ENCODE peak calls at places on chromosomes 13 and 19, in five cellular contexts. One of them, this sample, is unnamed.

GRCh38 chr19:15181394-15181793 is 19.4 kb downstream of the NOTCH3 start:
- DNase-seq in Peyer's patch: no peak
- DNase-seq in BJ: no peak
- DNase-seq in K562: no peak
- DNase-seq in heart right ventricle: no peak
- DNase-seq in this sample: peak; percentile 46

GRCh38 chr19:43768273-43769050 is 12.3 kb downstream of the KCNN4 start:
- DNase-seq in BJ: no peak
- DNase-seq in K562: peak; percentile 69
- DNase-seq in Peyer's patch: no peak
- DNase-seq in heart right ventricle: no peak
- DNase-seq in this sample: peak; percentile 77

GRCh38 chr13:40187836-40188591 is 478.4 kb downstream of the FOXO1 start:
- DNase-seq in BJ: no peak
- DNase-seq in K562: no peak
- DNase-seq in heart right ventricle: no peak
- DNase-seq in Peyer's patch: peak; percentile 51
- DNase-seq in this sample: no peak

GRCh38 chr19:10651821-10652220 is 2.3 kb upstream of the ILF3 start:
- DNase-seq in Peyer's patch: no peak
- DNase-seq in BJ: no peak
- DNase-seq in K562: no peak
- DNase-seq in heart right ventricle: no peak
- DNase-seq in this sample: no peak

GRCh38 chr19:55284405-55285058 is 735 bp downstream of the BRSK1 start:
- DNase-seq in BJ: no peak
- DNase-seq in Peyer's patch: no peak
- DNase-seq in K562: no peak
- DNase-seq in heart right ventricle: no peak
- DNase-seq in this sample: no peak

GRCh38 chr19:49704888-49705642 is 14.1 kb downstream of the CPT1C start:
- DNase-seq in K562: no peak
- DNase-seq in BJ: no peak
- DNase-seq in Peyer's patch: no peak
- DNase-seq in heart right ventricle: no peak
- DNase-seq in this sample: no peak

GRCh38 chr19:44752123-44752815 is 3.8 kb downstream of the BCL3 start:
- DNase-seq in Peyer's patch: no peak
- DNase-seq in K562: no peak
- DNase-seq in BJ: no peak
- DNase-seq in heart right ventricle: no peak
- DNase-seq in this sample: no peak

GRCh38 chr13:28531195-28531955 is 36.4 kb upstream of the FLT1 start:
- DNase-seq in BJ: no peak
- DNase-seq in Peyer's patch: no peak
- DNase-seq in heart right ventricle: peak; percentile 72
- DNase-seq in K562: no peak
- DNase-seq in this sample: peak; percentile 33

GRCh38 chr19:33684550-33685303 is 63.0 kb downstream of the CHST8 start:
- DNase-seq in heart right ventricle: no peak
- DNase-seq in BJ: no peak
- DNase-seq in Peyer's patch: no peak
- DNase-seq in K562: no peak
- DNase-seq in this sample: no peak

GRCh38 chr19:30074741-30075460 is 132.9 kb downstream of the URI1 start:
- DNase-seq in K562: no peak
- DNase-seq in Peyer's patch: no peak
- DNase-seq in heart right ventricle: no peak
- DNase-seq in BJ: no peak
- DNase-seq in this sample: no peak

GRCh38 chr13:31968473-31968872 is 63.1 kb upstream of the FRY start:
- DNase-seq in K562: no peak
- DNase-seq in BJ: no peak
- DNase-seq in heart right ventricle: no peak
- DNase-seq in Peyer's patch: no peak
- DNase-seq in this sample: peak; percentile 55

GRCh38 chr13:63492604-63493003 is 2077.0 kb upstream of the PCDH20 start:
- DNase-seq in BJ: no peak
- DNase-seq in Peyer's patch: no peak
- DNase-seq in K562: no peak
- DNase-seq in heart right ventricle: no peak
- DNase-seq in this sample: no peak

GRCh38 chr19:36392916-36393673 is 14.1 kb upstream of the ZFP14 start:
- DNase-seq in Peyer's patch: no peak
- DNase-seq in heart right ventricle: no peak
- DNase-seq in K562: no peak
- DNase-seq in BJ: no peak
- DNase-seq in this sample: no peak

GRCh38 chr19:9673912-9674668 is 810 bp downstream of the ZNF562 start:
- DNase-seq in BJ: no peak
- DNase-seq in K562: peak; percentile 20
- DNase-seq in heart right ventricle: no peak
- DNase-seq in Peyer's patch: no peak
- DNase-seq in this sample: peak; percentile 21

GRCh38 chr13:43936630-43937029 is 56.9 kb downstream of the LACC1 start:
- DNase-seq in Peyer's patch: no peak
- DNase-seq in BJ: no peak
- DNase-seq in K562: no peak
- DNase-seq in heart right ventricle: no peak
- DNase-seq in this sample: no peak

GRCh38 chr19:49554701-49555181 is 25.6 kb downstream of the NOSIP start:
- DNase-seq in K562: no peak
- DNase-seq in BJ: no peak
- DNase-seq in heart right ventricle: peak; percentile 38
- DNase-seq in Peyer's patch: peak; percentile 39
- DNase-seq in this sample: no peak

GRCh38 chr13:32211788-32212187 is 103.4 kb downstream of the ZAR1L start:
- DNase-seq in K562: no peak
- DNase-seq in Peyer's patch: no peak
- DNase-seq in heart right ventricle: no peak
- DNase-seq in BJ: peak; percentile 99
- DNase-seq in this sample: no peak

GRCh38 chr19:19543101-19543500 is 5.0 kb downstream of the CILP2 start:
- DNase-seq in BJ: no peak
- DNase-seq in Peyer's patch: no peak
- DNase-seq in heart right ventricle: no peak
- DNase-seq in K562: no peak
- DNase-seq in this sample: no peak

GRCh38 chr19:49058592-49058991 is 1.0 kb upstream of the CGB7 start:
- DNase-seq in heart right ventricle: no peak
- DNase-seq in K562: peak; percentile 51
- DNase-seq in Peyer's patch: no peak
- DNase-seq in BJ: no peak
- DNase-seq in this sample: peak; percentile 31

GRCh38 chr13:42832341-42833153 is 51.2 kb downstream of the FAM216B start:
- DNase-seq in BJ: peak; percentile 80
- DNase-seq in Peyer's patch: no peak
- DNase-seq in K562: no peak
- DNase-seq in heart right ventricle: no peak
- DNase-seq in this sample: no peak

GRCh38 chr19:47813304-47813994 is 8.3 kb upstream of the CRX start:
- DNase-seq in Peyer's patch: peak; percentile 33
- DNase-seq in heart right ventricle: peak; percentile 77
- DNase-seq in K562: peak; percentile 91
- DNase-seq in BJ: no peak
- DNase-seq in this sample: peak; percentile 86
- TF ChIP-seq CTCF in Peyer's patch: peak; percentile 18
- TF ChIP-seq CTCF in heart right ventricle: peak; percentile 44
- TF ChIP-seq CTCF in K562: peak; percentile 85
- TF ChIP-seq CTCF in BJ: peak; percentile 68
- TF ChIP-seq CTCF in this sample: peak; percentile 42

GRCh38 chr13:66222926-66223325 is 1007.2 kb downstream of the PCDH9 start:
- DNase-seq in heart right ventricle: no peak
- DNase-seq in K562: no peak
- DNase-seq in BJ: no peak
- DNase-seq in Peyer's patch: no peak
- DNase-seq in this sample: no peak
- H3K27me3 ChIP-seq in heart right ventricle: no peaks in the 10 kb centered on the region
- H3K27me3 ChIP-seq in K562: no peaks in the 10 kb centered on the region
- H3K27me3 ChIP-seq in BJ: no peaks in the 10 kb centered on the region
- H3K27me3 ChIP-seq in Peyer's patch: no peaks in the 10 kb centered on the region
- H3K27me3 ChIP-seq in this sample: no peaks in the 10 kb centered on the region

DNA sequence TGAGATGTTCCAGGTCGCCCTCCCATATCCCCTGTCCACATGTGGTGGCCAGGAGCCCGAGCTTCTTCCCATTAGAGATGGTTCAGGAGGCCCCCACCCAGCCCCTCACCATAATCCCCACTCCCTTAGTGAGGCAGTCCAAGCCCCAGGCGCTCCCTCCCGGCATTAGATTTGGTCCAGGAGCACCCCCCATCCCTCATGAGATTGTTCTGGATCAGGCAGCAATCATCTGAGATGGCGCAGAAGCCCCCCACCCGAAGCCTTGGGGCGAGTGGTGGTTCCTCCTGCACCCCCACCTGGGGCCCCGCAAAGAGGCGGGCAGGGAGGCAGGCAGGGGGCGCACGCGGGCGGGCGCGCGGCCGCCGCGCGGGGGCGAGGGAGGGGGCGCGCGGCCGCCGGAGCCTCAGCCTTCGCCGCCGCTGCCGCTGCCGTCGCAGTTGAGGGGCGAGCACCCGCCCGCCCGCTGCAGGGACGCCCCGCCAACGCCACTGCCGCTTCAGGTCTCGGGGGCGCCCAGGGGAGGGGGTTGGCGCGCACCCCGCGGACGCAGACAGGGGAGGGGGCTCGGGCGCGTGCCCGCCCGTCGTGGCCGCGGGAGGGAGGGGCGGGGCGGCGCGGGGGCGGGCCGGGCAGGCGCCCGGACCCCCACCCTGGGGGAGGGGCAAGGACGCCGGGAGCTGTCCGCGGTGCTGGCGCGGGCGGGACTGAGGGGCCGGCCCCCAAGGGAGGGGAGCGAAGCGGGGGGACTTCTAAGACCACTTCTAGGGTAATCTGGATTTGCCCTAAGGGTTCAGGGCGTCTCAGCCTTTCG is 46.4 kb upstream of the SHKBP1 start:
- DNase-seq in BJ: no peak
- DNase-seq in Peyer's patch: no peak
- DNase-seq in heart right ventricle: peak; percentile 32
- DNase-seq in K562: peak; percentile 73
- DNase-seq in this sample: peak; percentile 28
- TF ChIP-seq CTCF in BJ: peak; percentile 34
- TF ChIP-seq CTCF in Peyer's patch: no peak
- TF ChIP-seq CTCF in heart right ventricle: no peak
- TF ChIP-seq CTCF in K562: peak; percentile 57
- TF ChIP-seq CTCF in this sample: no peak

GRCh38 chr19:1312732-1313694 is 27.3 kb downstream of the EFNA2 start:
- DNase-seq in K562: no peak
- DNase-seq in BJ: no peak
- DNase-seq in Peyer's patch: no peak
- DNase-seq in heart right ventricle: no peak
- DNase-seq in this sample: peak; percentile 61
- H3K27me3 ChIP-seq in K562: no peaks in the 10 kb centered on the region
- H3K27me3 ChIP-seq in BJ: peaks cover 9% of the 10 kb centered on the region
- H3K27me3 ChIP-seq in Peyer's patch: peaks cover 10% of the 10 kb centered on the region
- H3K27me3 ChIP-seq in heart right ventricle: peaks cover 62% of the 10 kb centered on the region
- H3K27me3 ChIP-seq in this sample: peaks cover 11% of the 10 kb centered on the region

DNA sequence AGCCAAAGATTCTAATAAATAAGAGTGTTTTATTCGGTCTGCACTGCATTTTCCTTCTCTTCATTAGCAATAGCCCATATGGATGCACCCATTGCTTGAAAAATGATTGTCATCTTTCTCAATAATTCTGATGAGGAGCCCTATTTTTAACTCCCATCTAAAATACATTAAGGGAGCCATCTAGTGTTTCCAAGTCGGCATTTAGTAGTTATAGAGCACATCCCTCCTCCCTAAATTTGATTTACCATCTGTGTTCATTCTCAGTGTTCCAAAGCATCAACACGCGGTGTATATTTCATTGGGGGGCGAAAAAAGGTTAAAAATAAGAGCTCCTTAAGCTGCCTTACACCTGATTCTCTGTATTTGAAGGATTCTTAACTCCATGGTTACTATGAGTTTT is 119.2 kb upstream of the IPO5 start:
- DNase-seq in K562: no peak
- DNase-seq in heart right ventricle: no peak
- DNase-seq in BJ: no peak
- DNase-seq in Peyer's patch: no peak
- DNase-seq in this sample: no peak
- TF ChIP-seq CTCF in K562: no peak
- TF ChIP-seq CTCF in heart right ventricle: no peak
- TF ChIP-seq CTCF in BJ: no peak
- TF ChIP-seq CTCF in Peyer's patch: no peak
- TF ChIP-seq CTCF in this sample: no peak

GRCh38 chr19:18223860-18224524 is 2.2 kb downstream of the PDE4C start:
- DNase-seq in K562: peak; percentile 96
- DNase-seq in Peyer's patch: peak; percentile 17
- DNase-seq in BJ: no peak
- DNase-seq in heart right ventricle: peak; percentile 64
- DNase-seq in this sample: peak; percentile 63

GRCh38 chr19:18219911-18220631 is 6.2 kb downstream of the PDE4C start:
- DNase-seq in Peyer's patch: no peak
- DNase-seq in BJ: no peak
- DNase-seq in K562: no peak
- DNase-seq in heart right ventricle: no peak
- DNase-seq in this sample: no peak

GRCh38 chr19:18220632-18221275 is 5.5 kb downstream of the PDE4C start:
- DNase-seq in Peyer's patch: no peak
- DNase-seq in BJ: no peak
- DNase-seq in K562: peak; percentile 45
- DNase-seq in heart right ventricle: no peak
- DNase-seq in this sample: no peak

GRCh38 chr19:18224525-18225354 is 1.5 kb downstream of the PDE4C start:
- DNase-seq in K562: peak; percentile 99
- DNase-seq in BJ: peak; percentile 88
- DNase-seq in Peyer's patch: peak; percentile 90
- DNase-seq in heart right ventricle: peak; percentile 99
- DNase-seq in this sample: peak; percentile 94

DNA sequence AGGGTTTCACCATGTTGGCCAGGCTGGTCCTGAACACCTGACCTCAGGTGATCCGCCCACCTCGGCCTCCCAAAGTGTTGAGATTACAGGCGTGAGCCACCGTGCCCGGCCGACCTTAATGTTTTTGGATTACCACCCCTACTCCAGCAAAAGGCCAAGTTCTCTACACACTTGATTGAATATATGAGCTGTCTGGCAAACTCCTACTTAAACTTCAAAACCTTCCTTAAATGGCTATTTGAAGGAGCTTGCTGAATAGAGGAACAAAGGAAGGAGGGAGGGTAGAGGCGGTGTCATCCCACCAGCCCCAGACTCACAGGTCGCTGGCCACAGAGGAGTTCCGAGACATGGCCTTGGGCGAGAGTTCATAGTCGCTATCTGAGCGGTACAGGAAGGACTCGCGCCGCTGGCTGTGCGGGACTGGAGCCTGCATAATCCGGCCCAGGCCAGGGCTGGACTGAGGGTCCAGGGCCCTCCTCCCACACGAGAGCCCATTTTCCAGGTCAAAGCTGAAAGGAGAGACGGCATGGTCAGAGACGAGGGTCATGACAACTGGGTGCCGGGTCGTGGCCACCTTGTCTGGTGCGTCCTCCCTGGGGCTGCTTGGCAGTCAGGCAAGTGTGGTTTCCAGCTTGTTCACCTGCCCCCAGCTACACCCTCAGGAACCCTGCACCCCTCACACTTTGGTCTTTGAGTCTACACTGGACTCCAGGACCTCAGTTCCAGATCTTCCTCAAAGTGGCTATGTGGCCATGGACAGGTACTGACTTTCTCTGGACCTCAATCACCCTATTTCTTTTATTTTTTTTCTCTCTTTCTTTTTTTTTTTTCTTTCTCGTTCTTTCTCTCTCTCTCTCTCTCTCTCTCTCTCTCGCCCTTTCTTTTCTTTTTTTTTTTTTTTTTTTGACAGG is 4.2 kb downstream of the PDE4C start:
- DNase-seq in heart right ventricle: no peak
- DNase-seq in Peyer's patch: no peak
- DNase-seq in K562: peak; percentile 78
- DNase-seq in BJ: no peak
- DNase-seq in this sample: no peak
- H3K27me3 ChIP-seq in heart right ventricle: peaks cover 46% of the 10 kb centered on the region
- H3K27me3 ChIP-seq in Peyer's patch: peaks cover 10% of the 10 kb centered on the region
- H3K27me3 ChIP-seq in K562: no peaks in the 10 kb centered on the region
- H3K27me3 ChIP-seq in BJ: peaks cover 10% of the 10 kb centered on the region
- H3K27me3 ChIP-seq in this sample: peaks cover 18% of the 10 kb centered on the region

This sample was measured in colonic mucosa.